ENCODE peak calls at places on chromosomes 16 and 17, in four cellular contexts. U is hepatocyte, J is SK-N-SH, V is PC-3. S is an unnamed sample.
A peak's percentile ranks its signal among the peaks of the same experiment; 100 is the strongest.

GRCh38 chr16:48013476-48013875 is 142.3 kb downstream of the ABCC12 start:
- DNase-seq in V (peak; percentile 88), J (no peak), U (no peak), S (no peak)

GRCh38 chr17:28741358-28742349 is 2.2 kb upstream of the TRAF4 start:
- DNase-seq in J (no peak), V (no peak), U (peak; percentile 14), S (peak; percentile 93)

GRCh38 chr17:50482516-50482915 is 3.9 kb downstream of the RSAD1 start:
- DNase-seq in U (peak; percentile 94), V (peak; percentile 98), J (peak; percentile 88), S (peak; percentile 79)

GRCh38 chr17:66508896-66509843 is 206.8 kb downstream of the PRKCA start:
- DNase-seq in U (peak; percentile 40), V (peak; percentile 100), J (no peak), S (no peak)

GRCh38 chr16:35391328-35391727 is 1931.9 kb downstream of the TP53TG3F start:
- DNase-seq in J (peak; percentile 33), U (no peak), V (peak; percentile 27), S (peak; percentile 41)

GRCh38 chr17:31699281-31699680 is 159.8 kb downstream of the COPRS start:
- DNase-seq in V (peak; percentile 8), J (no peak), U (no peak), S (no peak)

GRCh38 chr16:51328708-51329107 is 177.6 kb upstream of the SALL1 start:
- DNase-seq in J (no peak), V (no peak), U (no peak), S (no peak)

GRCh38 chr16:19153876-19154275 is 14.2 kb upstream of the SYT17 start:
- DNase-seq in V (peak; percentile 62), J (peak; percentile 33), U (no peak), S (peak; percentile 54)

GRCh38 chr17:16106161-16106891 is 106.7 kb downstream of the TTC19 start:
- DNase-seq in V (no peak), U (peak; percentile 34), J (no peak), S (no peak)

GRCh38 chr17:47320879-47321502 is 2.8 kb upstream of the EFCAB13 start:
- DNase-seq in U (no peak), V (no peak), J (no peak), S (no peak)

GRCh38 chr16:79850348-79850747 is 249.8 kb upstream of the MAF start:
- DNase-seq in V (no peak), J (no peak), U (no peak), S (no peak)

GRCh38 chr16:49859139-49859947 is 3.4 kb upstream of the ZNF423 start:
- DNase-seq in J (no peak), V (no peak), U (peak; percentile 69), S (no peak)

GRCh38 chr17:17179371-17179827 is 26.7 kb downstream of the PLD6 start:
- DNase-seq in J (no peak), U (no peak), V (no peak), S (no peak)

GRCh38 chr16:79533292-79533691 is 67.2 kb downstream of the MAF start:
- DNase-seq in V (no peak), J (no peak), U (no peak), S (no peak)

GRCh38 chr17:48841395-48841831 is 10.6 kb downstream of the CALCOCO2 start:
- DNase-seq in U (no peak), V (no peak), J (no peak), S (peak; percentile 26)

GRCh38 chr17:30513346-30513745 is 36.1 kb downstream of the GOSR1 start:
- DNase-seq in U (no peak), J (no peak), V (no peak), S (no peak)

GRCh38 chr17:57919912-57920311 is 35.3 kb downstream of the CUEDC1 start:
- DNase-seq in J (no peak), V (no peak), U (no peak), S (no peak)

GRCh38 chr16:46673320-46674013 is 15.5 kb downstream of the VPS35 start:
- DNase-seq in V (peak; percentile 60), U (peak; percentile 80), J (peak; percentile 75), S (peak; percentile 78)

GRCh38 chr16:49952386-49952785 is 72.6 kb upstream of the CNEP1R1 start:
- DNase-seq in U (no peak), V (peak; percentile 35), J (no peak), S (no peak)

GRCh38 chr17:50944054-50944901 is 78.1 kb upstream of the TOB1 start:
- DNase-seq in V (peak; percentile 79), U (peak; percentile 91), J (peak; percentile 92), S (peak; percentile 41)

GRCh38 chr16:16148755-16149154 is 74.5 kb downstream of the ABCC6 start:
- DNase-seq in V (no peak), U (no peak), J (no peak), S (no peak)

GRCh38 chr16:22337849-22338248 is 36.6 kb downstream of the CDR2 start:
- DNase-seq in J (no peak), U (no peak), V (no peak), S (no peak)

GRCh38 chr17:1638171-1638583 is 7.4 kb downstream of the SCARF1 start:
- DNase-seq in V (no peak), U (no peak), J (no peak), S (no peak)

GRCh38 chr16:30077656-30078055 is 1.9 kb downstream of the PPP4C start:
- DNase-seq in V (no peak), J (no peak), U (no peak), S (no peak)

GRCh38 chr17:32266389-32267269 is 997 bp downstream of the RHBDL3 start:
- DNase-seq in V (no peak), J (peak; percentile 79), U (no peak), S (no peak)

GRCh38 chr17:43217614-43218087 is 6.0 kb downstream of the TMEM106A start:
- DNase-seq in V (no peak), U (no peak), J (no peak), S (no peak)

GRCh38 chr16:64893386-64893785 is 228.5 kb downstream of the CDH11 start:
- DNase-seq in J (no peak), U (no peak), V (peak; percentile 4), S (no peak)

GRCh38 chr17:69406906-69407305 is 7.6 kb upstream of the MAP2K6 start:
- DNase-seq in V (peak; percentile 55), J (no peak), U (no peak), S (no peak)

GRCh38 chr17:69404398-69404797 is 10.1 kb upstream of the MAP2K6 start:
- DNase-seq in J (no peak), V (peak; percentile 74), U (no peak), S (no peak)

GRCh38 chr17:69410671-69411070 is 3.8 kb upstream of the MAP2K6 start:
- DNase-seq in U (no peak), V (no peak), J (no peak), S (no peak)

GRCh38 chr17:69405096-69405495 is 9.4 kb upstream of the MAP2K6 start:
- DNase-seq in J (no peak), V (peak; percentile 29), U (no peak), S (no peak)

GRCh38 chr17:69407759-69408158 is 6.7 kb upstream of the MAP2K6 start:
- DNase-seq in V (peak; percentile 43), J (no peak), U (no peak), S (no peak)
- TF ChIP-seq EZH2phosphoT487 in V (no peak), J (no peak), U (no peak), S (no peak)

GRCh38 chr17:75034236-75034908 is 12.4 kb downstream of the ATP5PD start:
- DNase-seq in U (peak; percentile 92), V (peak; percentile 99), J (peak; percentile 81), S (peak; percentile 74)
- TF ChIP-seq CTCF in U (peak; percentile 38), V (peak; percentile 3), J (peak; percentile 49), S (no peak)

DNA sequence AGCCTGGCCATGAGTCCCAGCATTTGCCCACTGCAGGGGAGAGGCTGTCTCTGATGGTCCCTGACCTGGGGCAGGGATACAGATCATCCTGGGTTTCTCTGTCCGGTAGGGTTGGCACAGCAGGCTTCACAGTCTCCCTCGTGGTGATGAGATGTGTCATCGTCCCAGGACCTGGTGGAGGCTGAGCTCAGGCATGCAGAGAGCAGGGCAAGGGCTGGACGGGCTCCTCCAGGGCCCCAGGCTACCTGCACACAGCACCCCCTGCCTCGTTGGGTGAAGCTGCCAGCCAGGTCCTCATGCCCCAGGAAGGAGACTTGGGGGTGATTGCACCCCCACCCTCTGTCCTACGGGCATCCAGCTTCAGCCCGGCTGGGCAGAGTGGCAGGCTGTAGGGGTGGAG is 155.8 kb upstream of the GSE1 start:
- DNase-seq in U (no peak), J (no peak), V (peak; percentile 14), S (no peak)
- H4K20me1 ChIP-seq in U (no peaks in the 10 kb centered on the region), J (peaks cover 37% of the 10 kb centered on the region), V (no peaks in the 10 kb centered on the region), S (no peaks in the 10 kb centered on the region)

DNA sequence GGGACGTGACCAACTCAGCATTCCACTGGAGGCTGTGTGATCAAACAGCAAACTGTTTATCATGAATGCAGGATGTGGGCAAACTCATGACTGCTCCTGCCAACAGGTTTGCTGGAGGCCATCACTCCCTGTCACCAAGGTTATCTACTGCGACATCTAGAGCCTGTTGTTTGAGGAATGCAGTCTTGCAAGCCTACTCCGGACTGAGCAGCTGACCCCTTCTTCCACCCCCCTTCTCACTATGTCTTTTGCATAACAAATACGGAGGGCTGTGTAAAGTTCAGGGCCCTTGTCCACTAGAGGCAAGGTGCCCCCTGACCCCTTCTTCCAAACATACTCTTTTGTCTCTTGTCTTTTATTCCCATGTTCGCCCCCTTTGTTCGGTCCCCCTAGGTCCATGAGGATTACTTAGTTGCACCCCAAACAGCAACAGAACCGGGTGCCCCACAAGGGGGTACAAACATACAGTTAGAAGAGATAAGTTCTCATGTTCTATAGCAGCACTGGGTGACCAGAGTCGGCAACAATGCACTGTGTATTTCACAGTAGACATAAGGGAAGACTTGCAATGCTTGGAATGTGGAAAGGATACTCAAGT is 28.7 kb downstream of the MEAK7 start:
- DNase-seq in U (no peak), J (no peak), V (peak; percentile 5), S (no peak)
- TF ChIP-seq EZH2phosphoT487 in U (no peak), J (no peak), V (no peak), S (no peak)

GRCh38 chr17:80416940-80417293 is 1.9 kb downstream of the ENDOV start:
- DNase-seq in V (no peak), U (no peak), J (no peak), S (no peak)

GRCh38 chr17:80421381-80422090 is 6.6 kb downstream of the ENDOV start:
- DNase-seq in V (no peak), J (peak; percentile 41), U (no peak), S (no peak)

GRCh38 chr17:80416260-80416939 is 1.4 kb downstream of the ENDOV start:
- DNase-seq in J (peak; percentile 35), V (no peak), U (no peak), S (no peak)

GRCh38 chr17:80419255-80419654 is 4.3 kb downstream of the ENDOV start:
- DNase-seq in V (no peak), J (peak; percentile 33), U (no peak), S (no peak)

GRCh38 chr17:80418589-80418988 is 3.6 kb downstream of the ENDOV start:
- DNase-seq in V (no peak), J (no peak), U (no peak), S (no peak)
- TF ChIP-seq CTCF in V (no peak), J (no peak), U (no peak), S (no peak)

GRCh38 chr16:87435399-87436224 is 43.5 kb downstream of the MAP1LC3B start:
- DNase-seq in J (peak; percentile 41), V (peak; percentile 43), U (no peak), S (no peak)
- H4K20me1 ChIP-seq in J (peaks cover 44% of the 10 kb centered on the region), V (peaks cover 3% of the 10 kb centered on the region), U (peaks cover 17% of the 10 kb centered on the region), S (no peaks in the 10 kb centered on the region)